ENCODE peak calls at places on chromosomes 16 and 17, in eight cellular contexts. B is uterus, R is transverse colon, D is stomach, S is upper lobe of left lung, Q is A549, K is thyroid gland, F is body of pancreas. M is an unnamed sample.

GRCh38 chr17:70136131-70136530 is 33.2 kb upstream of the KCNJ2 start:
- DNase-seq in S (no peak), Q (no peak), R (no peak), B (no peak), F (no peak), K (no peak), D (no peak), M (no peak)

GRCh38 chr16:55711959-55712876 is 56.4 kb downstream of the SLC6A2 start:
- DNase-seq in K (peak; percentile 70), Q (peak; percentile 58), S (peak; percentile 50), B (peak; percentile 23), F (peak; percentile 74), R (peak; percentile 40), D (peak; percentile 66), M (peak; percentile 40)

GRCh38 chr17:78883533-78884131 is 19.4 kb downstream of the CEP295NL start:
- DNase-seq in S (peak; percentile 75), K (peak; percentile 45), F (peak; percentile 45), R (peak; percentile 58), B (peak; percentile 92), Q (peak; percentile 98), D (peak; percentile 56), M (peak; percentile 93)

GRCh38 chr16:46768809-46769208 is 20.7 kb upstream of the MYLK3 start:
- DNase-seq in K (no peak), S (no peak), Q (no peak), B (no peak), R (no peak), D (no peak), F (no peak), M (no peak)

GRCh38 chr16:89586853-89587252 is 11.3 kb downstream of the CPNE7 start:
- DNase-seq in R (peak; percentile 54), B (no peak), F (no peak), K (peak; percentile 9), D (peak; percentile 57), S (peak; percentile 46), Q (no peak), M (no peak)

GRCh38 chr17:36934144-36934758 is 3.0 kb upstream of the LHX1 start:
- DNase-seq in Q (peak; percentile 55), D (no peak), F (no peak), R (no peak), K (no peak), B (no peak), S (no peak), M (no peak)

GRCh38 chr17:2697611-2698162 is 13.9 kb downstream of the CLUH start:
- DNase-seq in Q (no peak), S (peak; percentile 15), B (peak; percentile 9), K (peak; percentile 3), R (peak; percentile 7), D (no peak), F (no peak), M (no peak)

GRCh38 chr16:15526731-15527130 is 92.3 kb downstream of the BMERB1 start:
- DNase-seq in B (no peak), S (no peak), D (no peak), Q (no peak), K (no peak), R (no peak), F (no peak), M (no peak)

GRCh38 chr16:56708418-56708817 is 21.5 kb upstream of the NUP93 start:
- DNase-seq in K (no peak), S (no peak), Q (no peak), B (no peak), F (no peak), D (no peak), R (no peak), M (no peak)

GRCh38 chr17:8732406-8733065 is 12.1 kb downstream of the CCDC42 start:
- DNase-seq in R (no peak), K (no peak), B (no peak), D (no peak), S (no peak), F (no peak), Q (no peak), M (no peak)

GRCh38 chr17:42163113-42163512 is 8.3 kb upstream of the RAB5C start:
- DNase-seq in F (no peak), Q (peak; percentile 49), R (peak; percentile 27), B (no peak), D (no peak), S (no peak), K (no peak), M (peak; percentile 45)

GRCh38 chr16:57755061-57755684 is 19.6 kb downstream of the KATNB1 start:
- DNase-seq in R (no peak), D (no peak), B (no peak), K (no peak), S (no peak), F (no peak), Q (no peak), M (no peak)

GRCh38 chr17:19461681-19462080 is 50.6 kb downstream of the RNF112 start:
- DNase-seq in K (no peak), B (peak; percentile 12), R (no peak), Q (no peak), F (no peak), S (no peak), D (no peak), M (no peak)
- TF ChIP-seq POLR2A in K (no peak), B (no peak), R (no peak), Q (no peak), F (no peak), S (no peak), D (no peak), M (no peak)

GRCh38 chr16:51237861-51238378 is 86.8 kb upstream of the SALL1 start:
- DNase-seq in B (no peak), D (no peak), Q (no peak), K (no peak), S (no peak), F (no peak), R (no peak), M (no peak)

GRCh38 chr16:51239196-51239595 is 88.1 kb upstream of the SALL1 start:
- DNase-seq in D (no peak), K (no peak), Q (no peak), B (no peak), R (no peak), F (no peak), S (no peak), M (no peak)

GRCh38 chr16:51243836-51244483 is 92.9 kb upstream of the SALL1 start:
- DNase-seq in F (peak; percentile 50), R (peak; percentile 29), D (peak; percentile 64), B (peak; percentile 54), Q (peak; percentile 28), K (no peak), S (no peak), M (no peak)

GRCh38 chr16:51245306-51245705 is 94.2 kb upstream of the SALL1 start:
- DNase-seq in Q (no peak), S (no peak), K (no peak), R (no peak), F (no peak), D (no peak), B (peak; percentile 93), M (no peak)

DNA sequence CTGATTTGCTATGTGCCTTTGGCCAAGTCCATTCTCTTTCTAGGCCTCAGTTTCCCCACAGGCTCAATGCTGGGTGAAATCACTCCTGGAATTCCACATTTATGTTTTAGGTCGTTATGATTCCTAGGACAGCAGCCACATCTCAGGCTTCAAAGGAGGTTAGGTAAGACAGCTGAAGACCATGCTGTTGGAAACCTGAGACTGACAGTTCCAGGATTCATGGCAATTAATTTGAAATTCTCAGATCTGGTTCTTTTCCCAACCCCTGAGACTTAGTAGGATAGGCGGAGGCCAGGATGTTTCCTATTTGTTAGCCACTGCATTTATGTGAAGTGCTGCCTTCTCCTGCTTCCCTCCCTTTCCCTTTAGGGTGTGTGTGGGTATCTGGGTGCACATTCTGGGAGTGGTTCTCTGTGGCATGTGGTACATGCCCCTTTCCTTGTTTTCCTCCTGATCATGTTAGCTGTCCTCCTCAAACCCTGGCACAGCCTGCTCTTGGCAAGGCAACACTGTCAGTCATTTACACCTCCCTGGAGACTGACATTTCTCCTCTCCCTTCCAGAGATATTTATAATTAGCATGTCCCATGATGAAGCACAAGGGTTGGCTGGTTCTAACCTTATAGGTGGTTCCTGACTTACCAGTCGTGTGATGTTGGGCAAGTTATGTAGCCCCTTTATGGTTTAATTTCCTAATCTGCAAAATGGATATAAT is 91.4 kb upstream of the SALL1 start:
- DNase-seq in D (no peak), Q (no peak), R (no peak), K (no peak), F (no peak), B (no peak), S (no peak), M (no peak)
- TF ChIP-seq POLR2A in D (no peak), Q (no peak), R (no peak), K (no peak), F (no peak), B (no peak), S (no peak), M (no peak)

DNA sequence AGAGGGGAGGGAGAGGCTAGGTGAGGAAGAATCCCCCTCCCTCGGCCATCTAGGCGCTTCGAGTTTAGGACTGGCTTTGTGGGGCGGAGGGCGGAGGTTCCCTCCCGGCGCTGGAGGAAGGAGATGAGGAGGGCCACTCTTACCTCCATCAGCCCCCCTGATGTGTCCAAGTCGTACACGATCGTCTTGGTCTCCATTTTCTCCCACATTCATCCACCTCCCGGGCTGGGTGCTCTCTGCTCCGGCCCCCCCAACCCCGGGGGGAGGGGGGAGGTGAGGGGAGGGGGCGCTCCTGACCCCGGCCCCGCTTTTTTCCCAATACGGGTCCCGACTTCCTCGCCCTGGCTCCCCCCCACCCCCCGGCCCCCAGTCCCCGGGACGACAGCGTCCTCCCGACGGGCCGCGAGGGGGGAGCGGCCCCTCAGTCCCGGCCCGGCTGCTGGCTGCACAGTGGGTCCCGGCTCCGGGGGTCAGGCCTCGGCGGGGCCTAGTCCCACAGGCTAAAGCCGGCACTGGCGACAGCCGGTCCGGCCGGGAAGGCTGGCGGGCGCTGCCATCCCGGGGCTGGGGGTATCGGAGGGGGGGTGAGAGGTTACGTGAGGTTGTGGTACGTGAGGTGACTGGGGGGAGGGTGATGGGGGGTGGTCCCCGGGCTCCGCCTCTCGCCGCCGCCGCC is 428 bp downstream of the PHF12 start:
- DNase-seq in F (no peak), K (no peak), B (peak; percentile 42), D (no peak), S (no peak), R (no peak), Q (no peak), M (no peak)
- TF ChIP-seq POLR2A in F (no peak), K (no peak), B (no peak), D (no peak), S (no peak), R (no peak), Q (peak; percentile 38), M (no peak)

GRCh38 chr16:71572497-71573116 is 4.3 kb downstream of the TAT start:
- DNase-seq in Q (no peak), B (no peak), S (no peak), R (no peak), F (no peak), K (no peak), D (no peak), M (no peak)

GRCh38 chr16:71567931-71568330 is 9.0 kb downstream of the TAT start:
- DNase-seq in R (no peak), D (no peak), B (no peak), F (no peak), S (no peak), Q (no peak), K (no peak), M (no peak)

GRCh38 chr16:71568541-71568940 is 8.4 kb downstream of the TAT start:
- DNase-seq in K (peak; percentile 79), Q (no peak), S (peak; percentile 51), D (no peak), F (no peak), R (no peak), B (no peak), M (no peak)

GRCh38 chr16:71570143-71570542 is 6.7 kb downstream of the TAT start:
- DNase-seq in Q (no peak), R (no peak), K (no peak), S (no peak), B (no peak), D (no peak), F (no peak), M (no peak)

GRCh38 chr16:71569621-71570020 is 7.3 kb downstream of the TAT start:
- DNase-seq in S (no peak), K (no peak), F (no peak), R (peak; percentile 74), Q (no peak), B (no peak), D (no peak), M (no peak)
- TF ChIP-seq POLR2A in S (no peak), K (no peak), F (no peak), R (no peak), Q (no peak), B (no peak), D (no peak), M (no peak)